ENCODE peak calls at places on chromosomes 6 and 20, in four cellular contexts. F, V, C and K are unnamed samples.

GRCh38 chr6:121309768-121310473 is 24.4 kb downstream of the TBC1D32 start:
- DNase-seq in F (no peak), V (no peak), C (no peak), K (no peak)

GRCh38 chr6:13916230-13916944 is 8.4 kb upstream of the RNF182 start:
- DNase-seq in F (no peak), V (no peak), C (peak), K (no peak)

GRCh38 chr6:73309784-73310502 is 44.1 kb downstream of the DPPA5 start:
- DNase-seq in F (peak), V (no peak), C (peak), K (no peak)

GRCh38 chr6:19380287-19380686 is 456.9 kb upstream of the ID4 start:
- DNase-seq in F (no peak), V (no peak), C (no peak), K (no peak)

GRCh38 chr6:157861184-157861583 is 38.1 kb downstream of the SNX9 start:
- DNase-seq in F (no peak), V (no peak), C (peak), K (no peak)

GRCh38 chr20:48614593-48615274 is 213.1 kb downstream of the PREX1 start:
- DNase-seq in F (no peak), V (no peak), C (no peak), K (no peak)

GRCh38 chr6:106858653-106859092 is 115.9 kb downstream of the CD24 start:
- DNase-seq in F (no peak), V (no peak), C (peak), K (no peak)

GRCh38 chr20:47063808-47064207 is 169.2 kb downstream of the EYA2 start:
- DNase-seq in F (no peak), V (no peak), C (no peak), K (no peak)

GRCh38 chr20:31707994-31708744 is 14.5 kb downstream of the BCL2L1 start:
- DNase-seq in F (peak), V (no peak), C (peak), K (no peak)

GRCh38 chr6:97626586-97627441 is 343.8 kb upstream of the MMS22L start:
- DNase-seq in F (no peak), V (no peak), C (no peak), K (no peak)

GRCh38 chr20:62733250-62733842 is 24.7 kb downstream of the NTSR1 start:
- DNase-seq in F (no peak), V (no peak), C (no peak), K (no peak)
- TF ChIP-seq CREM in F (no peak), V (no peak), C (no peak), K (no peak)

DNA sequence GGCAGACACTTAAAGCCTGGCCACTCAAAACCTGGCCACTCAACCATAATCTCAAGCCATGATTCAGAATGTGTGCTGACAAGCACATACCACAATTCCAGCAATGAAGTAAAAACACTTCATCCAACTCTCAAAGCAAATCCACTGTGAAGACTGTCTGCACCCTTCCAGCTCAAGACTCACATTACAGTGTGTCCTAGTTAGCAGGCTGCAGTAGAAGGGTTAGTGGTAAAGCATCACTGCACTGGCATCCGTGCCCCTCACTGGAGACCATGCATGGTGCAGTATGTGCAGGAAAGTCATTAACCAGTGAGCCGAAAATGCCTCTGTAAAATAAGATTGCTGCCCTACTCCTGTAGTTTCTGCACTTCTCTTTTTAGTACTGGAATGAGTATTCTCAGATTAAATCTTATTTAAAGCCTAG is 43.4 kb downstream of the SLC23A2 start:
- DNase-seq in F (no peak), V (no peak), C (no peak), K (no peak)
- TF ChIP-seq CREM in F (no peak), V (no peak), C (no peak), K (peak)

GRCh38 chr6:23661549-23661948 is 464.5 kb upstream of the NRSN1 start:
- DNase-seq in F (no peak), V (no peak), C (no peak), K (no peak)

GRCh38 chr6:23656826-23657225 is 469.2 kb upstream of the NRSN1 start:
- DNase-seq in F (no peak), V (no peak), C (no peak), K (no peak)

GRCh38 chr6:23656257-23656731 is 469.7 kb upstream of the NRSN1 start:
- DNase-seq in F (no peak), V (no peak), C (no peak), K (no peak)

GRCh38 chr6:23655502-23655901 is 470.5 kb upstream of the NRSN1 start:
- DNase-seq in F (no peak), V (no peak), C (no peak), K (no peak)

GRCh38 chr6:23659125-23659524 is 466.9 kb upstream of the NRSN1 start:
- DNase-seq in F (peak), V (peak), C (no peak), K (no peak)
- TF ChIP-seq CREM in F (no peak), V (no peak), C (no peak), K (no peak)

GRCh38 chr20:56418385-56418861 is 6.4 kb downstream of the CASS4 start:
- DNase-seq in F (no peak), V (no peak), C (peak), K (no peak)
- TF ChIP-seq CREM in F (no peak), V (no peak), C (no peak), K (no peak)